ENCODE peak calls at places on chromosome 14, in seven cellular contexts. One of them, this sample, is unnamed.

GRCh38 chr14:93013368-93013719 is 90.4 kb downstream of the CHGA start:
- DNase-seq in small intestine: no peak
- DNase-seq in tibial nerve: no peak
- DNase-seq in body of pancreas: no peak
- DNase-seq in CD4-positive, CD25-positive, alpha-beta regulatory T cell: no peak
- DNase-seq in CD8-positive, alpha-beta memory T cell: no peak
- DNase-seq in GM23248: peak; percentile 89
- DNase-seq in this sample: no peak

GRCh38 chr14:54173782-54174181 is 217.2 kb upstream of the BMP4 start:
- DNase-seq in CD8-positive, alpha-beta memory T cell: no peak
- DNase-seq in body of pancreas: no peak
- DNase-seq in GM23248: peak; percentile 40
- DNase-seq in small intestine: no peak
- DNase-seq in tibial nerve: no peak
- DNase-seq in CD4-positive, CD25-positive, alpha-beta regulatory T cell: no peak
- DNase-seq in this sample: no peak

GRCh38 chr14:64394423-64394822 is 6.3 kb downstream of the MTHFD1 start:
- DNase-seq in GM23248: no peak
- DNase-seq in CD4-positive, CD25-positive, alpha-beta regulatory T cell: no peak
- DNase-seq in CD8-positive, alpha-beta memory T cell: no peak
- DNase-seq in tibial nerve: no peak
- DNase-seq in small intestine: no peak
- DNase-seq in body of pancreas: no peak
- DNase-seq in this sample: no peak

GRCh38 chr14:97524579-97525319 is 727.6 kb downstream of the VRK1 start:
- DNase-seq in tibial nerve: no peak
- DNase-seq in body of pancreas: no peak
- DNase-seq in CD4-positive, CD25-positive, alpha-beta regulatory T cell: no peak
- DNase-seq in CD8-positive, alpha-beta memory T cell: no peak
- DNase-seq in small intestine: no peak
- DNase-seq in GM23248: no peak
- DNase-seq in this sample: no peak

GRCh38 chr14:98906123-98906995 is 365.6 kb downstream of the BCL11B start:
- DNase-seq in body of pancreas: no peak
- DNase-seq in CD8-positive, alpha-beta memory T cell: no peak
- DNase-seq in tibial nerve: peak; percentile 35
- DNase-seq in GM23248: no peak
- DNase-seq in CD4-positive, CD25-positive, alpha-beta regulatory T cell: no peak
- DNase-seq in small intestine: peak; percentile 37
- DNase-seq in this sample: no peak

GRCh38 chr14:92539875-92540274 is 26.3 kb downstream of the RIN3 start:
- DNase-seq in CD4-positive, CD25-positive, alpha-beta regulatory T cell: no peak
- DNase-seq in tibial nerve: no peak
- DNase-seq in GM23248: no peak
- DNase-seq in body of pancreas: no peak
- DNase-seq in small intestine: no peak
- DNase-seq in CD8-positive, alpha-beta memory T cell: no peak
- DNase-seq in this sample: no peak

GRCh38 chr14:102096569-102097188 is 9.8 kb upstream of the HSP90AA1 start:
- DNase-seq in body of pancreas: peak; percentile 88
- DNase-seq in CD8-positive, alpha-beta memory T cell: peak; percentile 53
- DNase-seq in tibial nerve: peak; percentile 85
- DNase-seq in CD4-positive, CD25-positive, alpha-beta regulatory T cell: peak; percentile 55
- DNase-seq in GM23248: peak; percentile 86
- DNase-seq in small intestine: peak; percentile 82
- DNase-seq in this sample: peak; percentile 49

GRCh38 chr14:33364536-33364935 is 425.9 kb downstream of the NPAS3 start:
- DNase-seq in GM23248: no peak
- DNase-seq in small intestine: no peak
- DNase-seq in CD4-positive, CD25-positive, alpha-beta regulatory T cell: no peak
- DNase-seq in CD8-positive, alpha-beta memory T cell: no peak
- DNase-seq in tibial nerve: no peak
- DNase-seq in body of pancreas: no peak
- DNase-seq in this sample: no peak

GRCh38 chr14:38079268-38079667 is 128.4 kb upstream of the SSTR1 start:
- DNase-seq in CD8-positive, alpha-beta memory T cell: no peak
- DNase-seq in tibial nerve: no peak
- DNase-seq in small intestine: peak; percentile 25
- DNase-seq in body of pancreas: no peak
- DNase-seq in CD4-positive, CD25-positive, alpha-beta regulatory T cell: no peak
- DNase-seq in GM23248: peak; percentile 69
- DNase-seq in this sample: no peak

GRCh38 chr14:45838597-45838996 is 585.6 kb upstream of the MIS18BP1 start:
- DNase-seq in GM23248: peak; percentile 26
- DNase-seq in CD4-positive, CD25-positive, alpha-beta regulatory T cell: no peak
- DNase-seq in tibial nerve: no peak
- DNase-seq in CD8-positive, alpha-beta memory T cell: no peak
- DNase-seq in body of pancreas: no peak
- DNase-seq in small intestine: no peak
- DNase-seq in this sample: no peak

GRCh38 chr14:44756577-44756976 is 205.2 kb downstream of the KLHL28 start:
- DNase-seq in small intestine: no peak
- DNase-seq in CD4-positive, CD25-positive, alpha-beta regulatory T cell: no peak
- DNase-seq in GM23248: no peak
- DNase-seq in body of pancreas: no peak
- DNase-seq in tibial nerve: no peak
- DNase-seq in CD8-positive, alpha-beta memory T cell: no peak
- DNase-seq in this sample: no peak

GRCh38 chr14:21494902-21495762 is 16.0 kb downstream of the METTL3 start:
- DNase-seq in CD4-positive, CD25-positive, alpha-beta regulatory T cell: no peak
- DNase-seq in tibial nerve: no peak
- DNase-seq in small intestine: no peak
- DNase-seq in CD8-positive, alpha-beta memory T cell: no peak
- DNase-seq in GM23248: peak; percentile 49
- DNase-seq in body of pancreas: no peak
- DNase-seq in this sample: no peak

GRCh38 chr14:78863143-78863542 is 693.0 kb downstream of the NRXN3 start:
- DNase-seq in body of pancreas: peak; percentile 11
- DNase-seq in small intestine: no peak
- DNase-seq in CD4-positive, CD25-positive, alpha-beta regulatory T cell: no peak
- DNase-seq in tibial nerve: no peak
- DNase-seq in GM23248: peak; percentile 29
- DNase-seq in CD8-positive, alpha-beta memory T cell: no peak
- DNase-seq in this sample: no peak

GRCh38 chr14:70303528-70304293 is 55.8 kb downstream of the COX16 start:
- DNase-seq in CD8-positive, alpha-beta memory T cell: no peak
- DNase-seq in body of pancreas: no peak
- DNase-seq in CD4-positive, CD25-positive, alpha-beta regulatory T cell: no peak
- DNase-seq in tibial nerve: no peak
- DNase-seq in GM23248: no peak
- DNase-seq in small intestine: no peak
- DNase-seq in this sample: no peak

GRCh38 chr14:90726656-90727055 is 89.6 kb downstream of the TTC7B start:
- DNase-seq in CD8-positive, alpha-beta memory T cell: no peak
- DNase-seq in CD4-positive, CD25-positive, alpha-beta regulatory T cell: no peak
- DNase-seq in body of pancreas: no peak
- DNase-seq in GM23248: peak; percentile 65
- DNase-seq in tibial nerve: peak; percentile 54
- DNase-seq in small intestine: peak; percentile 74
- DNase-seq in this sample: no peak

GRCh38 chr14:100584056-100585031 is 2.9 kb downstream of the BEGAIN start:
- DNase-seq in CD4-positive, CD25-positive, alpha-beta regulatory T cell: no peak
- DNase-seq in CD8-positive, alpha-beta memory T cell: no peak
- DNase-seq in tibial nerve: no peak
- DNase-seq in body of pancreas: no peak
- DNase-seq in small intestine: peak; percentile 3
- DNase-seq in GM23248: no peak
- DNase-seq in this sample: no peak

GRCh38 chr14:79161576-79161975 is 991.4 kb downstream of the NRXN3 start:
- DNase-seq in CD8-positive, alpha-beta memory T cell: no peak
- DNase-seq in body of pancreas: no peak
- DNase-seq in GM23248: peak; percentile 18
- DNase-seq in CD4-positive, CD25-positive, alpha-beta regulatory T cell: no peak
- DNase-seq in tibial nerve: no peak
- DNase-seq in small intestine: no peak
- DNase-seq in this sample: no peak

GRCh38 chr14:58638231-58639205 is 756 bp downstream of the DACT1 start:
- DNase-seq in CD4-positive, CD25-positive, alpha-beta regulatory T cell: no peak
- DNase-seq in small intestine: peak; percentile 19
- DNase-seq in CD8-positive, alpha-beta memory T cell: peak; percentile 31
- DNase-seq in tibial nerve: no peak
- DNase-seq in GM23248: peak; percentile 75
- DNase-seq in body of pancreas: peak; percentile 18
- DNase-seq in this sample: peak; percentile 15

GRCh38 chr14:71942904-71943694 is 10.9 kb downstream of the RGS6 start:
- DNase-seq in CD4-positive, CD25-positive, alpha-beta regulatory T cell: no peak
- DNase-seq in body of pancreas: no peak
- DNase-seq in GM23248: no peak
- DNase-seq in tibial nerve: no peak
- DNase-seq in small intestine: no peak
- DNase-seq in CD8-positive, alpha-beta memory T cell: no peak
- DNase-seq in this sample: no peak

GRCh38 chr14:50039120-50039517 is 77.3 kb downstream of the VCPKMT start:
- DNase-seq in GM23248: no peak
- DNase-seq in small intestine: no peak
- DNase-seq in body of pancreas: no peak
- DNase-seq in CD4-positive, CD25-positive, alpha-beta regulatory T cell: no peak
- DNase-seq in tibial nerve: no peak
- DNase-seq in CD8-positive, alpha-beta memory T cell: no peak
- DNase-seq in this sample: no peak

GRCh38 chr14:50039734-50040400 is 76.5 kb downstream of the VCPKMT start:
- DNase-seq in GM23248: peak; percentile 65
- DNase-seq in small intestine: no peak
- DNase-seq in tibial nerve: no peak
- DNase-seq in CD4-positive, CD25-positive, alpha-beta regulatory T cell: no peak
- DNase-seq in CD8-positive, alpha-beta memory T cell: no peak
- DNase-seq in body of pancreas: no peak
- DNase-seq in this sample: no peak

GRCh38 chr14:50041980-50042379 is 74.4 kb downstream of the VCPKMT start:
- DNase-seq in CD4-positive, CD25-positive, alpha-beta regulatory T cell: no peak
- DNase-seq in small intestine: no peak
- DNase-seq in GM23248: no peak
- DNase-seq in body of pancreas: no peak
- DNase-seq in CD8-positive, alpha-beta memory T cell: no peak
- DNase-seq in tibial nerve: no peak
- DNase-seq in this sample: no peak

GRCh38 chr14:50040905-50041465 is 75.4 kb downstream of the VCPKMT start:
- DNase-seq in small intestine: no peak
- DNase-seq in CD4-positive, CD25-positive, alpha-beta regulatory T cell: no peak
- DNase-seq in body of pancreas: no peak
- DNase-seq in GM23248: no peak
- DNase-seq in tibial nerve: no peak
- DNase-seq in CD8-positive, alpha-beta memory T cell: no peak
- DNase-seq in this sample: no peak

DNA sequence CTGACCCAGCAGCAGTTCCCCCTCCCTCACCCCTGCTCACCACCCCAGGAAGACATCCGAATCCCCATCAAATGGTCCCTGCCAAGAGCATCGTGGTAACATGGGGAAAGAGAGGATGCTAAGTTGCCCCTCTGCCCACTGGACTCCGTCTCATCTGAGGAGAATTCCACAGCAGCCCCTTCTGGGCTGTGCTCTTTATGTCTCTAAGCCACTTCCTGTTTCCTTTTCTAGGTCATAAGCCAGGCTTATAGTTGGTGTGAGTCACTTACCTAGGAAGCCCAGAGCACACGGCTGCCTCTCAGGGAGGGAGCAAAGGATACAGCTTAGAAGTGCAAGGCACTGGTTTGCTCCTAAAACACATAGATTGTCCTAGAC is 76.0 kb downstream of the VCPKMT start:
- DNase-seq in small intestine: peak; percentile 87
- DNase-seq in CD4-positive, CD25-positive, alpha-beta regulatory T cell: peak; percentile 47
- DNase-seq in body of pancreas: no peak
- DNase-seq in GM23248: peak; percentile 79
- DNase-seq in CD8-positive, alpha-beta memory T cell: peak; percentile 43
- DNase-seq in tibial nerve: no peak
- DNase-seq in this sample: peak; percentile 62
- H3K4me3 ChIP-seq in small intestine: no peak overlapping the region
- H3K4me3 ChIP-seq in CD4-positive, CD25-positive, alpha-beta regulatory T cell: peak overlapping the region; percentile 60
- H3K4me3 ChIP-seq in body of pancreas: no peak overlapping the region
- H3K4me3 ChIP-seq in GM23248: no peak overlapping the region
- H3K4me3 ChIP-seq in CD8-positive, alpha-beta memory T cell: peak overlapping the region; percentile 46
- H3K4me3 ChIP-seq in tibial nerve: no peak overlapping the region
- H3K4me3 ChIP-seq in this sample: peak overlapping the region; percentile 20

DNA sequence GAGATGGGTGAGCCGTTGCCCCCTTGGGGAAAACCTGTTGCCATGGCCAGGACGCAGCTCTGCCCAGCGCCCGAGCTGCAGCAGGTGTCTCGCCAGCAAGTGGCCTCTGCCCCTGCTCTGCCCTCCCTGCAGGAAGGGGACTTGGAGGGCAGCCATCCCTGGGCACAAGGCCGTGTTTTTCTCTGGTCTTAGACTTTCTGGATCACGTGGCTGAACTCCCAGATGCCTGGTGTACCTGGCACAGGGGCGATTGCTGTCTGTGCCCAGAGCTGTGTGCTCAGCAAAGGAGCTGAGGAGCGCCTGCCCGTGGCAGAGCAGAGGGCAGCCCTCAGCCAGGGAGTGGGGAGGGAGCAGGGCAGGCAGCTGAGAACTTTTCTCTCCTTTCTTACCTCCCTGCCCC is 38.0 kb downstream of the TMEM63C start:
- DNase-seq in GM23248: no peak
- DNase-seq in body of pancreas: peak; percentile 72
- DNase-seq in CD4-positive, CD25-positive, alpha-beta regulatory T cell: no peak
- DNase-seq in CD8-positive, alpha-beta memory T cell: no peak
- DNase-seq in tibial nerve: no peak
- DNase-seq in small intestine: no peak
- DNase-seq in this sample: no peak
- H3K4me1 ChIP-seq in GM23248: no peaks in the 10 kb centered on the region
- H3K4me1 ChIP-seq in body of pancreas: peaks cover 11% of the 10 kb centered on the region
- H3K4me1 ChIP-seq in CD4-positive, CD25-positive, alpha-beta regulatory T cell: no peaks in the 10 kb centered on the region
- H3K4me1 ChIP-seq in CD8-positive, alpha-beta memory T cell: no peaks in the 10 kb centered on the region
- H3K4me1 ChIP-seq in tibial nerve: no peaks in the 10 kb centered on the region
- H3K4me1 ChIP-seq in small intestine: no peaks in the 10 kb centered on the region
- H3K4me1 ChIP-seq in this sample: no peaks in the 10 kb centered on the region

DNA sequence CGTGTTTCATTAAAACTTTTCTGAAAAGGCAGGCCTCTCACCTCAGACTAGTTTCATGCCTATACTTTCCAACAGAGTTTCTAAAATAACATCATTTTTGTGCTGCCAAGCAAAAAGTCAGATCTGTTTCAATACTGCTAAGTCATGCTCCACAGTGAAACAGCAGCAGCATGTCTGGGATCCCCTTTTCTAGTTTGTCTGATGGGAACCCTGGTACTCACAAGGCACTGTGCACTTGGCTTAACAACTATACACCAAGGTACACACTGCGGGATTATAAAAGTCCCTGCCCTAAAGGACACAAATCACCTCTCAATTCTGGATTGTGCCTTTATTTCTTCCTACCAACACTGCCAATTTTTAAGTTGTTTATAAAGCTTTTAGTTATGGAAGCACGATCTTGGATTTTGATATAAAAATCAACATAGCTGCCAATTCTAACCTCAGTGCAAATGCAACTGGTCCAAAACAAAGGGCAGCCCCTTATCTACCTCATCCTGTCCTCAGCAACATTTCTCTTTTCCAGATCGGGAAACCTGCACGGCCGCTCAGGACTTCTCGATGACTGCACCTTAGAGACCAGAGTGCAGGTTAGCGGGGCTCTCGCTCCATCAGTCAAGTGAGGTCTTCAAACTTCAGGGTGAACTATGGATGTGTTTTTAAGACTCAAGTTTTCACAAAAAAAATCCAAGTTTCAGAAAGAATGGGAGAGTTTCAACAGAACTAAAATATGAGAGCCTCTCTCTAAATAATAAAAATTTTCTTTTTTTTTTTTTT is 1.7 kb upstream of the EIF5 start:
- DNase-seq in GM23248: no peak
- DNase-seq in CD4-positive, CD25-positive, alpha-beta regulatory T cell: no peak
- DNase-seq in tibial nerve: no peak
- DNase-seq in small intestine: no peak
- DNase-seq in body of pancreas: no peak
- DNase-seq in CD8-positive, alpha-beta memory T cell: no peak
- DNase-seq in this sample: no peak
- H3K4me3 ChIP-seq in GM23248: peak overlapping the region; percentile 96
- H3K4me3 ChIP-seq in CD4-positive, CD25-positive, alpha-beta regulatory T cell: no peak overlapping the region
- H3K4me3 ChIP-seq in tibial nerve: no peak overlapping the region
- H3K4me3 ChIP-seq in small intestine: no peak overlapping the region
- H3K4me3 ChIP-seq in body of pancreas: no peak overlapping the region
- H3K4me3 ChIP-seq in CD8-positive, alpha-beta memory T cell: no peak overlapping the region
- H3K4me3 ChIP-seq in this sample: no peak overlapping the region

GRCh38 chr14:61434315-61434714 is 112.9 kb downstream of the PRKCH start:
- DNase-seq in tibial nerve: no peak
- DNase-seq in CD8-positive, alpha-beta memory T cell: no peak
- DNase-seq in GM23248: no peak
- DNase-seq in small intestine: no peak
- DNase-seq in CD4-positive, CD25-positive, alpha-beta regulatory T cell: no peak
- DNase-seq in body of pancreas: no peak
- DNase-seq in this sample: no peak
- H3K4me1 ChIP-seq in tibial nerve: no peaks in the 10 kb centered on the region
- H3K4me1 ChIP-seq in CD8-positive, alpha-beta memory T cell: peaks cover 91% of the 10 kb centered on the region
- H3K4me1 ChIP-seq in GM23248: peaks cover 6% of the 10 kb centered on the region
- H3K4me1 ChIP-seq in small intestine: peaks cover 7% of the 10 kb centered on the region
- H3K4me1 ChIP-seq in CD4-positive, CD25-positive, alpha-beta regulatory T cell: peaks cover 90% of the 10 kb centered on the region
- H3K4me1 ChIP-seq in body of pancreas: peaks cover 36% of the 10 kb centered on the region
- H3K4me1 ChIP-seq in this sample: peaks cover 98% of the 10 kb centered on the region

This sample was measured in CD4-positive, alpha-beta memory T cell.